ENCODE peak calls at places on chromosomes 12 and 14, in four cellular contexts. One of them, this sample, is unnamed.

GRCh38 chr12:60205500-60205899 is 609.7 kb downstream of the SLC16A7 start:
- DNase-seq in right atrium auricular region: no peak
- DNase-seq in A673: peak; percentile 1
- DNase-seq in Caco-2: no peak
- DNase-seq in this sample: peak; percentile 28

GRCh38 chr12:6345319-6346071 is 3.6 kb upstream of the TNFRSF1A start:
- DNase-seq in Caco-2: no peak
- DNase-seq in A673: no peak
- DNase-seq in right atrium auricular region: peak; percentile 92
- DNase-seq in this sample: no peak

GRCh38 chr14:48842785-48843184 is 743.4 kb downstream of the RPS29 start:
- DNase-seq in right atrium auricular region: no peak
- DNase-seq in A673: no peak
- DNase-seq in Caco-2: no peak
- DNase-seq in this sample: no peak

GRCh38 chr12:5172886-5173285 is 129.2 kb downstream of the KCNA5 start:
- DNase-seq in Caco-2: no peak
- DNase-seq in right atrium auricular region: no peak
- DNase-seq in A673: no peak
- DNase-seq in this sample: no peak

GRCh38 chr14:100067481-100067880 is 2.3 kb downstream of the EVL start:
- DNase-seq in A673: no peak
- DNase-seq in right atrium auricular region: no peak
- DNase-seq in Caco-2: no peak
- DNase-seq in this sample: no peak

GRCh38 chr12:46419675-46420074 is 47.1 kb upstream of the SLC38A2 start:
- DNase-seq in right atrium auricular region: no peak
- DNase-seq in A673: no peak
- DNase-seq in Caco-2: no peak
- DNase-seq in this sample: no peak

GRCh38 chr14:98187302-98187701 is 1084.7 kb downstream of the BCL11B start:
- DNase-seq in A673: no peak
- DNase-seq in right atrium auricular region: no peak
- DNase-seq in Caco-2: no peak
- DNase-seq in this sample: no peak

GRCh38 chr12:66903782-66904396 is 225.0 kb upstream of the GRIP1 start:
- DNase-seq in Caco-2: no peak
- DNase-seq in right atrium auricular region: no peak
- DNase-seq in A673: no peak
- DNase-seq in this sample: no peak

GRCh38 chr14:73709904-73710469 is 4.2 kb downstream of the PNMA1 start:
- DNase-seq in Caco-2: no peak
- DNase-seq in right atrium auricular region: no peak
- DNase-seq in A673: no peak
- DNase-seq in this sample: no peak

GRCh38 chr14:103123128-103123633 is at the start of gene TNFAIP2:
- DNase-seq in A673: no peak
- DNase-seq in right atrium auricular region: peak; percentile 70
- DNase-seq in Caco-2: no peak
- DNase-seq in this sample: no peak

GRCh38 chr14:103122578-103123127 is 608 bp upstream of the TNFAIP2 start:
- DNase-seq in right atrium auricular region: peak; percentile 74
- DNase-seq in A673: peak; percentile 49
- DNase-seq in Caco-2: no peak
- DNase-seq in this sample: no peak

GRCh38 chr14:103123634-103124500 is 606 bp downstream of the TNFAIP2 start:
- DNase-seq in Caco-2: no peak
- DNase-seq in right atrium auricular region: peak; percentile 72
- DNase-seq in A673: no peak
- DNase-seq in this sample: no peak

GRCh38 chr14:103121161-103121845 is 2.0 kb upstream of the TNFAIP2 start:
- DNase-seq in A673: no peak
- DNase-seq in Caco-2: no peak
- DNase-seq in right atrium auricular region: peak; percentile 90
- DNase-seq in this sample: no peak

DNA sequence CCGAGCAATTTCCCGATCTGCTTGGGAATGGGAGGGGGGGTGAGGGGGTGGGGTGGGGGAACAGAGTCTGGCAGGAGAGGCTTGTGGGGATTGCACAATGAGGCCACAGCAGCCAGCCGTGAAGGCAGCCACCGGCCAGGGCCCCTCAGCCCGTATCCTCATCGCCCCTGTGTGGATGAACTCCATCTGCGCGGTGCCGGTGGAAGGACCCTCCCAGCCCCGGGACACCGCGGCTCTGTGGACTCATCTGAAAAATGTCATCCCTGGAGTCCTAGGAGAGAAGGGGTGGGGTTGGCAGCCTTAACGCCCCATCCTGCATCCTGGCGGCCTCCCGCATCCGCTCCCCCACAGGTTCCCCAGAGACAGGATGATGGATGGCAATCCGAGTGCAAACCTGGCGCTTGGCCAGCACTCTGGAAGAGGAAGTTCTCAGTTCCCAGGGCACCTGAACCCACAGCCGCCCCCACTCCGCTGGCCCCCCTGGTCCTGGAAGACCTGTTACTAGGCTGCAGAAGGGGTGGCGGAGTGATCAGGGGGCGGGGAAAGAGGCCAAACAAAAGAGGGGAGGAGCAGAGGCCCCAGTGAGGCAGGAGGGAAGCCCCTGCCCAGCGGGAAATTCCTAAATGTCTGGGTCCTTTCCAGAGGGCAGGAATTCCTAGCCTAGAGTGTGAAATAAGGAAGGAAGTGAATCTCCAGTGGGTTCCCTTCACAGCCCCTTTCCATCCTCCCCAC is 1.2 kb upstream of the TNFAIP2 start:
- DNase-seq in A673: peak; percentile 84
- DNase-seq in right atrium auricular region: peak; percentile 95
- DNase-seq in Caco-2: no peak
- DNase-seq in this sample: no peak
- H3K4me3 ChIP-seq in A673: no peak overlapping the region
- H3K4me3 ChIP-seq in right atrium auricular region: peak overlapping the region; percentile 84
- H3K4me3 ChIP-seq in Caco-2: no peak overlapping the region
- H3K4me3 ChIP-seq in this sample: no peak overlapping the region

GRCh38 chr14:67420102-67420739 is 8.3 kb upstream of the PLEK2 start:
- DNase-seq in right atrium auricular region: no peak
- DNase-seq in A673: peak; percentile 46
- DNase-seq in Caco-2: peak; percentile 36
- DNase-seq in this sample: no peak
- TF ChIP-seq CTCF in right atrium auricular region: no peak
- TF ChIP-seq CTCF in A673: peak; percentile 66
- TF ChIP-seq CTCF in Caco-2: peak; percentile 36
- TF ChIP-seq CTCF in this sample: peak; percentile 58

GRCh38 chr12:8722286-8722685 is 24.5 kb downstream of the RIMKLB start:
- DNase-seq in A673: no peak
- DNase-seq in Caco-2: no peak
- DNase-seq in right atrium auricular region: no peak
- DNase-seq in this sample: no peak
- H3K4me3 ChIP-seq in A673: no peak overlapping the region
- H3K4me3 ChIP-seq in Caco-2: no peak overlapping the region
- H3K4me3 ChIP-seq in right atrium auricular region: no peak overlapping the region
- H3K4me3 ChIP-seq in this sample: no peak overlapping the region

GRCh38 chr14:78902010-78902623 is 731.9 kb downstream of the NRXN3 start:
- DNase-seq in A673: peak; percentile 57
- DNase-seq in Caco-2: peak; percentile 35
- DNase-seq in right atrium auricular region: no peak
- DNase-seq in this sample: peak; percentile 13
- TF ChIP-seq CTCF in A673: peak; percentile 89
- TF ChIP-seq CTCF in Caco-2: peak; percentile 62
- TF ChIP-seq CTCF in right atrium auricular region: no peak
- TF ChIP-seq CTCF in this sample: peak; percentile 72

GRCh38 chr12:52628111-52628507 is 9.8 kb upstream of the KRT73 start:
- DNase-seq in Caco-2: no peak
- DNase-seq in A673: no peak
- DNase-seq in right atrium auricular region: peak; percentile 30
- DNase-seq in this sample: no peak
- H3K4me3 ChIP-seq in Caco-2: no peak overlapping the region
- H3K4me3 ChIP-seq in A673: no peak overlapping the region
- H3K4me3 ChIP-seq in right atrium auricular region: no peak overlapping the region
- H3K4me3 ChIP-seq in this sample: no peak overlapping the region

GRCh38 chr12:106994579-106995220 is 7.8 kb upstream of the MTERF2 start:
- DNase-seq in right atrium auricular region: no peak
- DNase-seq in Caco-2: peak; percentile 20
- DNase-seq in A673: no peak
- DNase-seq in this sample: no peak
- TF ChIP-seq CTCF in right atrium auricular region: no peak
- TF ChIP-seq CTCF in Caco-2: no peak
- TF ChIP-seq CTCF in A673: no peak
- TF ChIP-seq CTCF in this sample: no peak

GRCh38 chr12:21939435-21939834 is 1.8 kb downstream of the ABCC9 start:
- DNase-seq in A673: no peak
- DNase-seq in right atrium auricular region: no peak
- DNase-seq in Caco-2: peak; percentile 72
- DNase-seq in this sample: no peak

GRCh38 chr12:21938879-21939278 is 2.3 kb downstream of the ABCC9 start:
- DNase-seq in A673: no peak
- DNase-seq in Caco-2: no peak
- DNase-seq in right atrium auricular region: no peak
- DNase-seq in this sample: no peak

GRCh38 chr12:21933656-21934055 is 7.6 kb downstream of the ABCC9 start:
- DNase-seq in Caco-2: no peak
- DNase-seq in right atrium auricular region: no peak
- DNase-seq in A673: no peak
- DNase-seq in this sample: no peak

DNA sequence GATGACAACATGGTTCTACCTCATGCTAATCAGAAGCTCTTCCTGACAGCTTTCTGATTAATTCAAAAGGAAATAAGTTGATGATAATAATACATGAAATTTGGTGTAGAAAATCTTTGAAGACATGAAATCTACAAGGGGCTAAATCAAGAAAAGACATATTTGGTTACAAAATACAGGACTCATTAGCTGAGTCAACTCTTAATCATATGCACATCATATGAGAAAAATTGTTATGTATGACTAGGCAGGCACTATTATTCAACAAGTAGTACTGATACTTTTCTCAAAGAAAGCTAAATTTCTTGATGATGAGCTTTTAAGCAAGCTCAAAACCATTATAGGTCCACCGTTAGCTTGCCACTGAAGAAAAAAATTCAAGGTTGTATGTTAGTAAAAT is 7.1 kb downstream of the ABCC9 start:
- DNase-seq in A673: no peak
- DNase-seq in right atrium auricular region: no peak
- DNase-seq in Caco-2: no peak
- DNase-seq in this sample: no peak
- H3K4me3 ChIP-seq in A673: no peak overlapping the region
- H3K4me3 ChIP-seq in right atrium auricular region: no peak overlapping the region
- H3K4me3 ChIP-seq in Caco-2: no peak overlapping the region
- H3K4me3 ChIP-seq in this sample: no peak overlapping the region

DNA sequence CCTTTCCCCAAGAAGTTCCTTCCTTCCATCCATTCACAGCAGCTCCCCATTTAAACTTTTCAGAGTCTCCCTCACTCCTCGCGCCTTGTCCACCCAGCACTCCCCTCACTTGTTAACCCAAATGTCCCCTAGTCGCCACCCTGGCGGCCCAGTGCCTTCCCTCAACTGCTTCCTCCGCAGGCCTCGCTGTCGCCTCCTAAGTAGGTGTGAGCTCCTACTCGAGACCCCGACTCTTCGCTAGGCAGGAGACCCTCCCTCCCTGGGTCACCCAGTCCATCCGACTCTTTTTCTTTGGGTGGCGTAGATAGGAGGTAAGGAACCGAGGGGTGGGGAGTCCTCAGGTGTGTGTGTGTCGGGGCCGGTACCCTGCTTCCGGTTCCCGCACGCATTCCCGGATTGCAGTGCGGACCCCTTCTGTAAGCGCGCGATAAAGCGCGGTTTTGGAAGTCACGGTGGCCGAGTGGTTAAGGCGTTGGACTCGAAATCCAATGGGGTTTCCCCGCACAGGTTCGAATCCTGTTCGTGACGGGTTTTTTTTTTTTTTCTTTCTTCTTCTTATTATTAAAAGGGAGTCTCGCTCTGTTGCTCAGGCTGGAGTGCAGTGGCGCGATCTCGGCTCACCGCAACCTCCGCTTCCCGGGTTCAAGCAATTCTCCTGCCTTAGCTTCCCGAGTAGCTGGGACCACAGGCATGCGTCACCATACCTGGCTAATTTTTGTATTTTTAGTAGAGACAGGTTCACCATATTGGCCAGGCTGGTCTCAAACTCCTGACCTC is 823 bp upstream of the SMARCC2 start:
- DNase-seq in right atrium auricular region: peak; percentile 88
- DNase-seq in Caco-2: peak; percentile 96
- DNase-seq in A673: peak; percentile 95
- DNase-seq in this sample: peak; percentile 53
- TF ChIP-seq CTCF in right atrium auricular region: peak; percentile 0
- TF ChIP-seq CTCF in Caco-2: no peak
- TF ChIP-seq CTCF in A673: no peak
- TF ChIP-seq CTCF in this sample: no peak

GRCh38 chr12:10366875-10367274 is 23.0 kb downstream of the KLRK1 start:
- DNase-seq in right atrium auricular region: no peak
- DNase-seq in Caco-2: no peak
- DNase-seq in A673: peak; percentile 29
- DNase-seq in this sample: no peak
- H3K4me3 ChIP-seq in right atrium auricular region: no peak overlapping the region
- H3K4me3 ChIP-seq in Caco-2: no peak overlapping the region
- H3K4me3 ChIP-seq in A673: no peak overlapping the region
- H3K4me3 ChIP-seq in this sample: no peak overlapping the region

GRCh38 chr14:22112004-22112403 is 438.4 kb upstream of the OR4E1 start:
- DNase-seq in right atrium auricular region: no peak
- DNase-seq in Caco-2: peak; percentile 32
- DNase-seq in A673: peak; percentile 64
- DNase-seq in this sample: no peak
- TF ChIP-seq CTCF in right atrium auricular region: no peak
- TF ChIP-seq CTCF in Caco-2: peak; percentile 35
- TF ChIP-seq CTCF in A673: peak; percentile 89
- TF ChIP-seq CTCF in this sample: peak; percentile 41

This sample was measured in LNCaP clone FGC.